ENCODE peak calls at places on chromosomes 12 and 14, in six cellular contexts. One of them, this sample, is unnamed.

GRCh38 chr14:103372552-103373304 is 12.5 kb upstream of the MARK3 start:
- DNase-seq in H1: no peak
- DNase-seq in sigmoid colon: peak
- DNase-seq in suprapubic skin: no peak
- DNase-seq in HepG2: peak
- DNase-seq in transverse colon: no peak
- DNase-seq in this sample: peak

GRCh38 chr14:104656014-104656714 is 33.3 kb upstream of the INF2 start:
- DNase-seq in transverse colon: no peak
- DNase-seq in sigmoid colon: no peak
- DNase-seq in suprapubic skin: no peak
- DNase-seq in H1: no peak
- DNase-seq in HepG2: no peak
- DNase-seq in this sample: no peak

GRCh38 chr14:65230287-65230728 is 128.0 kb upstream of the MAX start:
- DNase-seq in suprapubic skin: no peak
- DNase-seq in transverse colon: no peak
- DNase-seq in sigmoid colon: peak
- DNase-seq in HepG2: peak
- DNase-seq in H1: no peak
- DNase-seq in this sample: peak

GRCh38 chr12:3125674-3126073 is 48.5 kb downstream of the TSPAN9 start:
- DNase-seq in H1: no peak
- DNase-seq in HepG2: no peak
- DNase-seq in transverse colon: no peak
- DNase-seq in suprapubic skin: no peak
- DNase-seq in sigmoid colon: no peak
- DNase-seq in this sample: no peak

GRCh38 chr12:107914460-107914977 is 140.0 kb downstream of the ASCL4 start:
- DNase-seq in HepG2: no peak
- DNase-seq in sigmoid colon: no peak
- DNase-seq in transverse colon: no peak
- DNase-seq in suprapubic skin: no peak
- DNase-seq in H1: no peak
- DNase-seq in this sample: no peak

GRCh38 chr14:53109028-53109687 is 44.0 kb downstream of the DDHD1 start:
- DNase-seq in sigmoid colon: no peak
- DNase-seq in transverse colon: peak
- DNase-seq in HepG2: no peak
- DNase-seq in H1: no peak
- DNase-seq in suprapubic skin: no peak
- DNase-seq in this sample: no peak

GRCh38 chr12:26678697-26679660 is 154.0 kb downstream of the ITPR2 start:
- DNase-seq in H1: no peak
- DNase-seq in sigmoid colon: no peak
- DNase-seq in HepG2: no peak
- DNase-seq in suprapubic skin: no peak
- DNase-seq in transverse colon: no peak
- DNase-seq in this sample: no peak

GRCh38 chr12:80432061-80432460 is 12.0 kb upstream of the PTPRQ start:
- DNase-seq in suprapubic skin: no peak
- DNase-seq in H1: no peak
- DNase-seq in transverse colon: no peak
- DNase-seq in sigmoid colon: no peak
- DNase-seq in HepG2: no peak
- DNase-seq in this sample: no peak

GRCh38 chr14:41607966-41608663 is 1.4 kb downstream of the LRFN5 start:
- DNase-seq in transverse colon: no peak
- DNase-seq in H1: no peak
- DNase-seq in HepG2: no peak
- DNase-seq in sigmoid colon: peak
- DNase-seq in suprapubic skin: peak
- DNase-seq in this sample: no peak

GRCh38 chr14:59425322-59425945 is 39.7 kb downstream of the GPR135 start:
- DNase-seq in H1: no peak
- DNase-seq in suprapubic skin: no peak
- DNase-seq in sigmoid colon: peak
- DNase-seq in transverse colon: no peak
- DNase-seq in HepG2: no peak
- DNase-seq in this sample: no peak

GRCh38 chr14:102217399-102217798 is 77.7 kb downstream of the WDR20 start:
- DNase-seq in suprapubic skin: no peak
- DNase-seq in H1: no peak
- DNase-seq in HepG2: no peak
- DNase-seq in transverse colon: no peak
- DNase-seq in sigmoid colon: no peak
- DNase-seq in this sample: no peak

GRCh38 chr12:52026267-52026666 is 19.5 kb downstream of the TAMALIN start:
- DNase-seq in transverse colon: no peak
- DNase-seq in suprapubic skin: no peak
- DNase-seq in sigmoid colon: no peak
- DNase-seq in H1: no peak
- DNase-seq in HepG2: no peak
- DNase-seq in this sample: no peak

GRCh38 chr14:55581011-55581806 is 1.2 kb downstream of the KTN1 start:
- DNase-seq in transverse colon: peak
- DNase-seq in suprapubic skin: no peak
- DNase-seq in HepG2: peak
- DNase-seq in H1: no peak
- DNase-seq in sigmoid colon: peak
- DNase-seq in this sample: peak

GRCh38 chr14:39431416-39432178 is 636 bp downstream of the FBXO33 start:
- DNase-seq in HepG2: peak
- DNase-seq in transverse colon: peak
- DNase-seq in H1: no peak
- DNase-seq in suprapubic skin: peak
- DNase-seq in sigmoid colon: peak
- DNase-seq in this sample: peak

GRCh38 chr14:54776361-54777001 is 126.1 kb downstream of the GCH1 start:
- DNase-seq in HepG2: no peak
- DNase-seq in sigmoid colon: peak
- DNase-seq in H1: no peak
- DNase-seq in suprapubic skin: no peak
- DNase-seq in transverse colon: peak
- DNase-seq in this sample: no peak

GRCh38 chr12:46384451-46385301 is 12.1 kb upstream of the SLC38A2 start:
- DNase-seq in HepG2: no peak
- DNase-seq in suprapubic skin: no peak
- DNase-seq in transverse colon: no peak
- DNase-seq in sigmoid colon: no peak
- DNase-seq in H1: no peak
- DNase-seq in this sample: no peak

GRCh38 chr12:91902860-91903683 is 242.6 kb downstream of the BTG1 start:
- DNase-seq in H1: no peak
- DNase-seq in suprapubic skin: no peak
- DNase-seq in transverse colon: no peak
- DNase-seq in sigmoid colon: no peak
- DNase-seq in HepG2: no peak
- DNase-seq in this sample: no peak

GRCh38 chr12:78177298-78177697 is 346.6 kb downstream of the NAV3 start:
- DNase-seq in suprapubic skin: no peak
- DNase-seq in HepG2: no peak
- DNase-seq in transverse colon: no peak
- DNase-seq in sigmoid colon: no peak
- DNase-seq in H1: no peak
- DNase-seq in this sample: no peak

GRCh38 chr12:96155781-96156180 is 38.4 kb upstream of the ELK3 start:
- DNase-seq in transverse colon: no peak
- DNase-seq in sigmoid colon: no peak
- DNase-seq in suprapubic skin: no peak
- DNase-seq in HepG2: no peak
- DNase-seq in H1: no peak
- DNase-seq in this sample: no peak

GRCh38 chr14:102675396-102675795 is 82.9 kb downstream of the RCOR1 start:
- DNase-seq in H1: no peak
- DNase-seq in HepG2: no peak
- DNase-seq in sigmoid colon: no peak
- DNase-seq in transverse colon: no peak
- DNase-seq in suprapubic skin: no peak
- DNase-seq in this sample: no peak

GRCh38 chr12:75087656-75088055 is 122.0 kb downstream of the KCNC2 start:
- DNase-seq in HepG2: no peak
- DNase-seq in transverse colon: no peak
- DNase-seq in suprapubic skin: no peak
- DNase-seq in H1: no peak
- DNase-seq in sigmoid colon: no peak
- DNase-seq in this sample: no peak

GRCh38 chr12:113145720-113146551 is 3.6 kb upstream of the CFAP73 start:
- DNase-seq in H1: no peak
- DNase-seq in HepG2: no peak
- DNase-seq in suprapubic skin: no peak
- DNase-seq in sigmoid colon: no peak
- DNase-seq in transverse colon: no peak
- DNase-seq in this sample: no peak

GRCh38 chr12:126424696-126425095 is 1359.5 kb downstream of the AACS start:
- DNase-seq in transverse colon: no peak
- DNase-seq in HepG2: no peak
- DNase-seq in sigmoid colon: no peak
- DNase-seq in H1: no peak
- DNase-seq in suprapubic skin: no peak
- DNase-seq in this sample: no peak

GRCh38 chr14:92729632-92730358 is 18.6 kb downstream of the LGMN start:
- DNase-seq in H1: no peak
- DNase-seq in HepG2: no peak
- DNase-seq in suprapubic skin: no peak
- DNase-seq in transverse colon: no peak
- DNase-seq in sigmoid colon: no peak
- DNase-seq in this sample: no peak

GRCh38 chr12:116150001-116150400 is 127.5 kb downstream of the MED13L start:
- DNase-seq in suprapubic skin: no peak
- DNase-seq in sigmoid colon: no peak
- DNase-seq in H1: no peak
- DNase-seq in transverse colon: no peak
- DNase-seq in HepG2: no peak
- DNase-seq in this sample: no peak

GRCh38 chr12:120614873-120615272 is 25.6 kb upstream of the CABP1 start:
- DNase-seq in transverse colon: no peak
- DNase-seq in sigmoid colon: no peak
- DNase-seq in H1: no peak
- DNase-seq in HepG2: no peak
- DNase-seq in suprapubic skin: no peak
- DNase-seq in this sample: no peak

GRCh38 chr14:66920196-66920595 is 269.0 kb upstream of the GARIN2 start:
- DNase-seq in suprapubic skin: no peak
- DNase-seq in transverse colon: no peak
- DNase-seq in sigmoid colon: no peak
- DNase-seq in HepG2: peak
- DNase-seq in H1: no peak
- DNase-seq in this sample: no peak

DNA sequence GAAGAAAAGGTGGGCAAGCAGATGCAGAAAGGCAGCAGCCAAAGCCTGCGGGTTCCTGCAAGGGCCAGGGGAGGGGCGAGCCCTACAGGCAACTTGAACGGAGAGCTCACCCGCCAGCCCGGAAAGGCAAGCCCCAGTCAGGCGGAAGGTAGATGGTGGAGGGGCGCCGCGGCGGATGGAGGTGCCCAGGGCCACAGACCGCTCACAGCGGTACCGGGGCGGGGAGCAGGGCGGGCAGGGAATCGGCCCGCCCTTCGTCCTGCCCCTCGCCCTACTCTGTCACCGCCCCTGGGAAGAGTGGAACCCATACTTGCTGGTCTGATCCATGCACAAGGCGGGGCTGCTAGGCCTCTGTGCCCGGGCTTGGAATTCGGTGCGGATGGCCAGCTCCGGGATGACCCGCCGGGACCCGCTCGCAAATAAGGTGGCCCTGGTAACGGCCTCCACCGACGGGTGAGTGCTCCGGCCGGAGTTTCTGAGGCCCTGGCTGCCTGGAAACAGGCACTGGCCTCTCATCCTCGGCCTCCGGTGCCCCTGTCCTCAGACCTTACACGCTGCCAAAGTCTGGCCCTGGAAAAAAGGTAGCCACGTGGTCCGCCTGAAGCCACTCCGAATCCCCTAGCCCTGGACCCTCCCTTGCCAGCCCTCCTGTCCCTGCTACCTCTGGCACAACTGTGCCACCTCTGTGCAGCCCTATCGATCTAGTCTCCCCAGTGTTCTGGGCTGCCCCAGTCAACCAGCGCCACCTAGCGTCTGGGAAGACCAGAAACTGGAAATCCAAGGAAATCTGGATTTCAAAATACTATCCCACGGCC is at the start of gene DHRS4:
- DNase-seq in sigmoid colon: peak
- DNase-seq in HepG2: peak
- DNase-seq in suprapubic skin: peak
- DNase-seq in H1: peak
- DNase-seq in transverse colon: peak
- DNase-seq in this sample: peak
- TF ChIP-seq POLR2A in sigmoid colon: peak
- TF ChIP-seq POLR2A in HepG2: peak
- TF ChIP-seq POLR2A in suprapubic skin: no peak
- TF ChIP-seq POLR2A in H1: peak
- TF ChIP-seq POLR2A in transverse colon: peak
- TF ChIP-seq POLR2A in this sample: peak

GRCh38 chr14:22896760-22897159 is 13.7 kb downstream of the REM2 start:
- DNase-seq in suprapubic skin: no peak
- DNase-seq in transverse colon: no peak
- DNase-seq in HepG2: no peak
- DNase-seq in sigmoid colon: no peak
- DNase-seq in H1: no peak
- DNase-seq in this sample: no peak
- TF ChIP-seq EP300 in suprapubic skin: no peak
- TF ChIP-seq EP300 in transverse colon: no peak
- TF ChIP-seq EP300 in HepG2: no peak
- TF ChIP-seq EP300 in sigmoid colon: no peak
- TF ChIP-seq EP300 in H1: no peak
- TF ChIP-seq EP300 in this sample: no peak

DNA sequence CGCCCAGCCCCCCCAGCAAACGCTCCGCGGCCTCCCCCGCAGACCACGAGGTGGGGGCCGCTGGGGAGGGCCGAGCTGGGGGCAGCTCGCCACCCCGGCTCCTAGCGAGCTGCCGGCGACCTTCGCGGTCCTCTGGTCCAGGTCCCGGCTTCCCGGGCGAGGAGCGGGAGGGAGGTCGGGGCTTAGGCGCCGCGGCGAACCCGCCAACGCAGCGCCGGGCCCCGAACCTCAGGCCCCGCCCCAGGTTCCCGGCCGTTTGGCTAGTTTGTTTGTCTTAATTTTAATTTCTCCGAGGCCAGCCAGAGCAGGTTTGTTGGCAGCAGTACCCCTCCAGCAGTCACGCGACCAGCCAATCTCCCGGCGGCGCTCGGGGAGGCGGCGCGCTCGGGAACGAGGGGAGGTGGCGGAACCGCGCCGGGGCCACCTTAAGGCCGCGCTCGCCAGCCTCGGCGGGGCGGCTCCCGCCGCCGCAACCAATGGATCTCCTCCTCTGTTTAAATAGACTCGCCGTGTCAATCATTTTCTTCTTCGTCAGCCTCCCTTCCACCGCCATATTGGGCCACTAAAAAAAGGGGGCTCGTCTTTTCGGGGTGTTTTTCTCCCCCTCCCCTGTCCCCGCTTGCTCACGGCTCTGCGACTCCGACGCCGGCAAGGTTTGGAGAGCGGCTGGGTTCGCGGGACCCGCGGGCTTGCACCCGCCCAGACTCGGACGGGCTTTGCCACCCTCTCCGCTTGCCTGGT is at the start of gene CDKN1B:
- DNase-seq in suprapubic skin: peak
- DNase-seq in sigmoid colon: peak
- DNase-seq in H1: no peak
- DNase-seq in transverse colon: peak
- DNase-seq in HepG2: peak
- DNase-seq in this sample: peak
- TF ChIP-seq POLR2AphosphoS5 in suprapubic skin: no peak
- TF ChIP-seq POLR2AphosphoS5 in sigmoid colon: peak
- TF ChIP-seq POLR2AphosphoS5 in H1: peak
- TF ChIP-seq POLR2AphosphoS5 in transverse colon: peak
- TF ChIP-seq POLR2AphosphoS5 in HepG2: peak
- TF ChIP-seq POLR2AphosphoS5 in this sample: peak

GRCh38 chr14:77027538-77028383 is 747 bp downstream of the IRF2BPL start:
- DNase-seq in HepG2: no peak
- DNase-seq in transverse colon: peak
- DNase-seq in H1: no peak
- DNase-seq in suprapubic skin: peak
- DNase-seq in sigmoid colon: peak
- DNase-seq in this sample: peak
- TF ChIP-seq POLR2A in HepG2: peak
- TF ChIP-seq POLR2A in transverse colon: peak
- TF ChIP-seq POLR2A in H1: no peak
- TF ChIP-seq POLR2A in suprapubic skin: peak
- TF ChIP-seq POLR2A in sigmoid colon: peak
- TF ChIP-seq POLR2A in this sample: no peak

This sample was measured in stomach.